ENCODE peak calls at places on chromosomes 11 and 22, in four cellular contexts. G, H, Z and J are unnamed samples.

GRCh38 chr11:57983211-57983610 is 40.5 kb upstream of the OR9Q1 start:
- DNase-seq in G (no peak), Z (no peak), H (no peak), J (no peak)

GRCh38 chr11:72773291-72773690 is 20.6 kb downstream of the STARD10 start:
- DNase-seq in Z (no peak), H (peak), G (no peak), J (no peak)

GRCh38 chr22:45136594-45136993 is 27.1 kb upstream of the NUP50 start:
- DNase-seq in H (no peak), Z (peak), G (no peak), J (peak)

GRCh38 chr22:31556627-31557203 is 60.4 kb downstream of the SFI1 start:
- DNase-seq in G (no peak), H (no peak), Z (no peak), J (no peak)

GRCh38 chr11:41781441-41781840 is 322.0 kb upstream of the LRRC4C start:
- DNase-seq in H (no peak), Z (no peak), G (no peak), J (no peak)

GRCh38 chr22:36291831-36292740 is 39.2 kb downstream of the APOL1 start:
- DNase-seq in G (peak), Z (no peak), H (peak), J (no peak)

GRCh38 chr11:112265659-112266409 is 5.2 kb upstream of the PLET1 start:
- DNase-seq in Z (no peak), G (no peak), H (no peak), J (no peak)

GRCh38 chr22:37870273-37870672 is 21.1 kb downstream of the EIF3L start:
- DNase-seq in Z (no peak), H (no peak), G (no peak), J (no peak)

GRCh38 chr11:64918056-64918455 is 1.0 kb upstream of the ATG2A start:
- DNase-seq in H (no peak), Z (no peak), G (no peak), J (no peak)

GRCh38 chr11:71164186-71164585 is 88.2 kb downstream of the SHANK2 start:
- DNase-seq in G (no peak), Z (no peak), H (no peak), J (no peak)

GRCh38 chr11:34640050-34640971 is 19.4 kb downstream of the EHF start:
- DNase-seq in G (peak), Z (no peak), H (no peak), J (no peak)

GRCh38 chr11:117511981-117512448 is 184.4 kb downstream of the CEP164 start:
- DNase-seq in G (no peak), Z (no peak), H (no peak), J (no peak)

GRCh38 chr22:30485362-30485988 is 13.7 kb upstream of the SEC14L3 start:
- DNase-seq in G (peak), Z (peak), H (peak), J (peak)

GRCh38 chr11:69356703-69357457 is 62.9 kb downstream of the MYEOV start:
- DNase-seq in H (no peak), G (peak), Z (peak), J (no peak)

GRCh38 chr22:30277547-30278344 is 11.1 kb upstream of the OSM start:
- DNase-seq in H (no peak), Z (no peak), G (no peak), J (no peak)

GRCh38 chr11:64226507-64227051 is 505 bp downstream of the NUDT22 start:
- DNase-seq in H (peak), Z (peak), G (peak), J (peak)

GRCh38 chr22:23826510-23827350 is 12.1 kb downstream of the DERL3 start:
- DNase-seq in G (peak), H (no peak), Z (no peak), J (no peak)

GRCh38 chr11:66172146-66172545 is 96.3 kb upstream of the RAB1B start:
- DNase-seq in H (no peak), G (no peak), Z (no peak), J (no peak)

DNA sequence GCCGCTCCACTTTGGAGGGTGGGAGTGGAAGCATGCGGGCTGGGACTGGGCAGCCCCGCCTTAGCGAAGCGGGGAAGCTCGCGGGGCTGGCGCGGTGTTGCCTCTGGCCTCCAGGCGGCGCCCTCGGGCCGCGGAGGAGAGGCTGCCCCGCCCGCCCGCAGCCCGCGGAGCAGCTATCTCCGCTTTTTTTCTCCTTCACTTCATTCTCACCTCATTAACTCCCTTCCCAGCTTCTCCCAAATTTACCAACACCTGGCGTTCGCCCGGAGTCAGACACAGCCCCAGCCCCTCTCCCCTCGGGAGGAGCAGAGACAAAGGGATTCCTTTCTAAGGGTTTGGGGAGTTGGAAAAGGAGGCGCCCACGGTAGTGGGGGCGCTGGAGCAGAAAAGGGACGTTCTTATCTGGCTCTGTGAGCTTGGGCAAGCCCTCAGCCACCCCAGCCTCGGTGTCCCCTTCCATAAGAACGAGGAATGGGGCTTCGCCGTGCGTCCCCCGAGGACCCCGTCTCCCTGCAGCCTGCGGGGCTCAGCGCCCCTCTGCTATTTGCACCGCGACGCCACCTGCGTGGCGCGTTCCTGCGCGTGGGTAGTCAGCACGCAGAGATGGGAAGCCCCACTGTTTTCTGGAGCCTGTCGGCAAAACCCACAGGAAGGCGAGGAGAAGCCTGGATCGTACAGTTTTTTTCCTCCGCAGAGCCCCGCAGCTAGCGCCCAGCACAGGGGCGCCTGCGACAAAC is 1.5 kb upstream of the WNT11 start:
- DNase-seq in G (peak), H (peak), Z (peak), J (peak)
- TF ChIP-seq CTCF in G (peak), H (peak), Z (peak), J (peak)

GRCh38 chr22:20033045-20033706 is 12.3 kb downstream of the TANGO2 start:
- DNase-seq in H (peak), G (no peak), Z (no peak), J (no peak)

GRCh38 chr22:20032407-20032991 is 11.6 kb downstream of the TANGO2 start:
- DNase-seq in G (no peak), Z (no peak), H (no peak), J (no peak)

GRCh38 chr22:20035375-20036084 is 14.6 kb downstream of the TANGO2 start:
- DNase-seq in Z (no peak), H (no peak), G (no peak), J (no peak)

GRCh38 chr22:20036119-20036518 is 15.2 kb downstream of the TANGO2 start:
- DNase-seq in H (no peak), Z (peak), G (no peak), J (no peak)

GRCh38 chr22:20034143-20034542 is 13.2 kb downstream of the TANGO2 start:
- DNase-seq in G (no peak), Z (no peak), H (no peak), J (peak)
- TF ChIP-seq CTCF in G (no peak), Z (no peak), H (no peak), J (no peak)

GRCh38 chr22:28843633-28844032 is 39.7 kb upstream of the ZNRF3 start:
- DNase-seq in H (no peak), Z (no peak), G (no peak), J (no peak)

GRCh38 chr22:28838971-28839370 is 38.6 kb upstream of the XBP1 start:
- DNase-seq in H (no peak), G (no peak), Z (no peak), J (no peak)

GRCh38 chr22:28837640-28838039 is 37.3 kb upstream of the XBP1 start:
- DNase-seq in H (no peak), G (no peak), Z (no peak), J (no peak)

GRCh38 chr22:28835630-28836189 is 35.3 kb upstream of the XBP1 start:
- DNase-seq in G (no peak), H (no peak), Z (no peak), J (no peak)

DNA sequence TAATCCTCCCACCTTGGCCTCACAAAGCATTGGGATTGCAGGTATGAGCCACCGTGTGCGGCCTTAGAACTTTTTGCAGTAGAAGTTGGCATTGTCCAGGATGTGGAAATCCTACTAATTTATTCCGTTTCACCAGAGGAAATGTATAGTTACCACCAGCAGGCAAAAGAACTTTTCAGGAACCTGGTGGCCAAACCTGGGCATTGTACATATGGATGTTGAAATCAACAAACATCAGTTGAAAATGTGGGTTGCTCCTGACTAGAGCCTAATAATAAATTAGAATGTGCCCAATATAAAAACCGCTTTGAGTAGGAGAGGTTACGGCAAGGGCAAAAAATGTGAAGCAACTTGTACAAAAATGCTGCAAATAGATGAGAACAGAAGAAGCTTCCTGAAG is 40.7 kb upstream of the XBP1 start:
- DNase-seq in G (no peak), Z (no peak), H (no peak), J (no peak)
- TF ChIP-seq CTCF in G (no peak), Z (no peak), H (no peak), J (no peak)

DNA sequence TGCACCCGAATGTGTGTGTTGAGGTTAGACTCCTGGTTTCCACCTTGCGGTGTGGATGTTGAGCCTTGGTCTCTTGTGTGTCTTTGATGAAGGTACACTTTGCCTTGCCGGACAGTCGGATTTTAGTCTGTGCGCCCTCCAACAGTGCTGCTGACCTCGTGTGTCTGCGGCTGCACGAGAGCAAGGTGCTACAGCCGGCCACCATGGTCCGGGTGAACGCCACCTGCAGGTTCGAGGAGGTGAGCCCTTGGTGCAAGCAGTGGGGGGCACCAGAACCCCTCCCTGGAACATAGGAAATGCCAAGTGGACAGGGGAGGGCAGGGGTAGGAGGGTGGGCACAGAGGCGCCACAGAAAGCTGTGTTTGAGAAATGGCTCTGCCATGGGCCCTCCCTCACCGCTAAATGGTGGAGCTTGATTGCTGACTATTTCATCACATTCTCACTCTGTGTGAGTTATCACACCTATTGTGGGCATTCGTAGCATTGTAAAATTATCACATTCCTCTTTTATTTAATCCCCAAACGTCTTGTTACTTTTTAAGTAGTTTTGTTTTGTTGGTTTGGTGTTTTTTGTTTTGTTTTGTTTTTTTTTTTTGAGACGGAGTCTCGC is 26.4 kb upstream of the PANX2 start:
- DNase-seq in G (no peak), H (no peak), Z (no peak), J (no peak)
- TF ChIP-seq CTCF in G (no peak), H (no peak), Z (no peak), J (no peak)

GRCh38 chr11:40130427-40130826 is 1329.0 kb downstream of the LRRC4C start:
- DNase-seq in Z (no peak), G (no peak), H (no peak), J (no peak)
- TF ChIP-seq CTCF in Z (no peak), G (no peak), H (no peak), J (peak)